ENCODE peak calls at places on chromosomes 7 and 10, in ten cellular contexts. U is GM10248; Y is activated CD4-positive, CD25-positive, alpha-beta regulatory T cell; W is astrocyte; B is ELR; N is DMS 273 treated with DMSO at 0.1 percent for 48 hours; D is right cardiac atrium; Q is NK-92 treated with Interleukin-12 subunit alpha and Interleukin-12 subunit beta, amount 100 ng/mL, for 24 hours; X is right lobe of liver; I is LoVo. R is an unnamed sample.

GRCh38 chr10:132420469-132421376 is 23.7 kb downstream of the PWWP2B start:
- DNase-seq in U (no peak), Y (no peak), W (no peak), B (no peak), N (no peak), D (peak; percentile 81), Q (no peak), X (no peak), I (no peak), R (peak; percentile 56)

GRCh38 chr10:35228058-35228457 is 101.4 kb downstream of the CREM start:
- DNase-seq in U (no peak), Y (no peak), W (no peak), B (peak; percentile 19), N (no peak), D (no peak), Q (no peak), X (no peak), I (no peak), R (no peak)

GRCh38 chr10:132931258-132931657 is 11.1 kb downstream of the CFAP46 start:
- DNase-seq in U (no peak), Y (no peak), W (no peak), B (no peak), N (no peak), D (no peak), Q (no peak), X (no peak), I (no peak), R (no peak)

GRCh38 chr7:365593-365992 is 75.6 kb downstream of the FOXL3 start:
- DNase-seq in U (no peak), Y (no peak), W (no peak), B (no peak), N (no peak), D (peak; percentile 16), Q (no peak), X (peak; percentile 31), I (no peak), R (no peak)

GRCh38 chr7:73316521-73316920 is 7.9 kb upstream of the NSUN5 start:
- DNase-seq in U (no peak), Y (no peak), W (no peak), B (no peak), N (no peak), D (no peak), Q (no peak), X (no peak), I (no peak), R (no peak)

GRCh38 chr7:28408105-28408973 is 4.0 kb upstream of the CREB5 start:
- DNase-seq in U (peak; percentile 19), Y (no peak), W (no peak), B (no peak), N (no peak), D (peak; percentile 83), Q (no peak), X (peak; percentile 57), I (no peak), R (no peak)

GRCh38 chr7:129095258-129095657 is 40.3 kb upstream of the TNPO3 start:
- DNase-seq in U (peak; percentile 53), Y (no peak), W (no peak), B (no peak), N (no peak), D (no peak), Q (no peak), X (no peak), I (no peak), R (peak; percentile 49)

GRCh38 chr10:1504286-1504685 is 233.0 kb downstream of the ADARB2 start:
- DNase-seq in U (no peak), Y (no peak), W (no peak), B (no peak), N (no peak), D (no peak), Q (no peak), X (no peak), I (no peak), R (no peak)

GRCh38 chr10:4686644-4686996 is 139.4 kb upstream of the AKR1E2 start:
- DNase-seq in U (peak; percentile 21), Y (no peak), W (peak; percentile 99), B (peak; percentile 97), N (no peak), D (no peak), Q (no peak), X (no peak), I (peak; percentile 51), R (no peak)

GRCh38 chr7:107463139-107464078 is 6.4 kb upstream of the GPR22 start:
- DNase-seq in U (peak; percentile 14), Y (no peak), W (peak; percentile 47), B (peak; percentile 77), N (peak; percentile 39), D (peak; percentile 71), Q (peak; percentile 3), X (peak; percentile 61), I (peak; percentile 57), R (peak; percentile 68)

GRCh38 chr10:102796407-102797176 is 40.6 kb downstream of the CYP17A1 start:
- DNase-seq in U (peak; percentile 72), Y (no peak), W (peak; percentile 37), B (peak; percentile 27), N (no peak), D (peak; percentile 94), Q (no peak), X (peak; percentile 95), I (no peak), R (peak; percentile 88)

GRCh38 chr10:65968871-65969270 is 957.0 kb upstream of the LRRTM3 start:
- DNase-seq in U (no peak), Y (no peak), W (no peak), B (no peak), N (no peak), D (no peak), Q (no peak), X (no peak), I (no peak), R (no peak)

GRCh38 chr7:108415821-108416536 is 40.3 kb downstream of the NRCAM start:
- DNase-seq in U (peak; percentile 34), Y (no peak), W (peak; percentile 82), B (peak; percentile 42), N (no peak), D (no peak), Q (no peak), X (no peak), I (no peak), R (peak; percentile 95)

GRCh38 chr10:14429043-14429713 is 98.5 kb upstream of the FRMD4A start:
- DNase-seq in U (no peak), Y (no peak), W (no peak), B (no peak), N (no peak), D (no peak), Q (no peak), X (no peak), I (no peak), R (no peak)

GRCh38 chr7:40303996-40304395 is 169.2 kb downstream of the SUGCT start:
- DNase-seq in U (no peak), Y (no peak), W (peak; percentile 64), B (no peak), N (no peak), D (no peak), Q (no peak), X (no peak), I (no peak), R (no peak)

GRCh38 chr10:4704034-4704545 is 121.9 kb upstream of the AKR1E2 start:
- DNase-seq in U (no peak), Y (no peak), W (peak; percentile 100), B (peak; percentile 99), N (no peak), D (no peak), Q (no peak), X (no peak), I (peak; percentile 72), R (peak; percentile 47)

GRCh38 chr7:107089627-107090026 is 45.1 kb downstream of the PRKAR2B start:
- DNase-seq in U (no peak), Y (no peak), W (no peak), B (no peak), N (no peak), D (no peak), Q (no peak), X (no peak), I (no peak), R (no peak)

GRCh38 chr7:157828881-157829280 is 492.1 kb downstream of the DNAJB6 start:
- DNase-seq in U (no peak), Y (no peak), W (no peak), B (no peak), N (no peak), D (no peak), Q (no peak), X (no peak), I (no peak), R (no peak)

GRCh38 chr10:104643023-104643663 is 2.1 kb downstream of the SORCS3 start:
- DNase-seq in U (no peak), Y (no peak), W (no peak), B (no peak), N (no peak), D (no peak), Q (no peak), X (no peak), I (no peak), R (no peak)